ENCODE peak calls at places on chromosomes 16 and 17, in eight cellular contexts. One of them, this sample, is unnamed.

GRCh38 chr17:42578282-42578869 is 847 bp upstream of the PSMC3IP start:
- DNase-seq in HFFc6: peak
- DNase-seq in pancreas: peak
- DNase-seq in NCI-H1092: peak
- DNase-seq in H7: peak
- DNase-seq in mesendoderm: peak
- DNase-seq in skeletal muscle cell: peak
- DNase-seq in Daoy: peak
- DNase-seq in this sample: no peak

GRCh38 chr16:69057400-69058378 is 47.8 kb upstream of the HAS3 start:
- DNase-seq in HFFc6: peak
- DNase-seq in pancreas: peak
- DNase-seq in NCI-H1092: peak
- DNase-seq in H7: no peak
- DNase-seq in mesendoderm: no peak
- DNase-seq in skeletal muscle cell: peak
- DNase-seq in Daoy: peak
- DNase-seq in this sample: no peak

GRCh38 chr16:6852643-6853042 is 480.0 kb upstream of the RBFOX1 start:
- DNase-seq in HFFc6: no peak
- DNase-seq in pancreas: no peak
- DNase-seq in NCI-H1092: no peak
- DNase-seq in H7: no peak
- DNase-seq in mesendoderm: no peak
- DNase-seq in skeletal muscle cell: no peak
- DNase-seq in Daoy: no peak
- DNase-seq in this sample: no peak

GRCh38 chr17:68732301-68732749 is 131.2 kb upstream of the FAM20A start:
- DNase-seq in HFFc6: no peak
- DNase-seq in pancreas: no peak
- DNase-seq in NCI-H1092: no peak
- DNase-seq in H7: no peak
- DNase-seq in mesendoderm: peak
- DNase-seq in skeletal muscle cell: no peak
- DNase-seq in Daoy: peak
- DNase-seq in this sample: no peak

GRCh38 chr17:47732399-47733046 is 513 bp upstream of the TBX21 start:
- DNase-seq in HFFc6: no peak
- DNase-seq in pancreas: no peak
- DNase-seq in NCI-H1092: no peak
- DNase-seq in H7: peak
- DNase-seq in mesendoderm: peak
- DNase-seq in skeletal muscle cell: no peak
- DNase-seq in Daoy: no peak
- DNase-seq in this sample: no peak

GRCh38 chr16:27315333-27316037 is 1.7 kb downstream of the IL4R start:
- DNase-seq in HFFc6: peak
- DNase-seq in pancreas: peak
- DNase-seq in NCI-H1092: no peak
- DNase-seq in H7: peak
- DNase-seq in mesendoderm: peak
- DNase-seq in skeletal muscle cell: no peak
- DNase-seq in Daoy: peak
- DNase-seq in this sample: no peak

GRCh38 chr17:28317965-28318758 is 838 bp upstream of the TMEM97 start:
- DNase-seq in HFFc6: no peak
- DNase-seq in pancreas: peak
- DNase-seq in NCI-H1092: no peak
- DNase-seq in H7: peak
- DNase-seq in mesendoderm: peak
- DNase-seq in skeletal muscle cell: no peak
- DNase-seq in Daoy: peak
- DNase-seq in this sample: no peak

GRCh38 chr16:19062706-19063105 is 4.7 kb upstream of the COQ7 start:
- DNase-seq in HFFc6: no peak
- DNase-seq in pancreas: no peak
- DNase-seq in NCI-H1092: no peak
- DNase-seq in H7: no peak
- DNase-seq in mesendoderm: no peak
- DNase-seq in skeletal muscle cell: no peak
- DNase-seq in Daoy: no peak
- DNase-seq in this sample: no peak

GRCh38 chr17:78933959-78934568 is 8.9 kb upstream of the TIMP2 start:
- DNase-seq in HFFc6: peak
- DNase-seq in pancreas: peak
- DNase-seq in NCI-H1092: peak
- DNase-seq in H7: peak
- DNase-seq in mesendoderm: peak
- DNase-seq in skeletal muscle cell: peak
- DNase-seq in Daoy: peak
- DNase-seq in this sample: peak

GRCh38 chr16:52095466-52095865 is 451.5 kb downstream of the TOX3 start:
- DNase-seq in HFFc6: no peak
- DNase-seq in pancreas: no peak
- DNase-seq in NCI-H1092: no peak
- DNase-seq in H7: no peak
- DNase-seq in mesendoderm: no peak
- DNase-seq in skeletal muscle cell: no peak
- DNase-seq in Daoy: no peak
- DNase-seq in this sample: no peak

GRCh38 chr17:35244345-35245195 is 1.7 kb downstream of the SLFN5 start:
- DNase-seq in HFFc6: peak
- DNase-seq in pancreas: peak
- DNase-seq in NCI-H1092: no peak
- DNase-seq in H7: peak
- DNase-seq in mesendoderm: peak
- DNase-seq in skeletal muscle cell: peak
- DNase-seq in Daoy: peak
- DNase-seq in this sample: peak

GRCh38 chr17:61139219-61139618 is 260.4 kb upstream of the TBX2 start:
- DNase-seq in HFFc6: peak
- DNase-seq in pancreas: no peak
- DNase-seq in NCI-H1092: no peak
- DNase-seq in H7: no peak
- DNase-seq in mesendoderm: no peak
- DNase-seq in skeletal muscle cell: peak
- DNase-seq in Daoy: peak
- DNase-seq in this sample: peak

GRCh38 chr16:89506791-89507191 is 1.4 kb upstream of the SPG7 start:
- DNase-seq in HFFc6: no peak
- DNase-seq in pancreas: no peak
- DNase-seq in NCI-H1092: no peak
- DNase-seq in H7: peak
- DNase-seq in mesendoderm: no peak
- DNase-seq in skeletal muscle cell: no peak
- DNase-seq in Daoy: no peak
- DNase-seq in this sample: no peak

GRCh38 chr17:77155125-77155524 is 14.4 kb downstream of the SEC14L1 start:
- DNase-seq in HFFc6: no peak
- DNase-seq in pancreas: no peak
- DNase-seq in NCI-H1092: no peak
- DNase-seq in H7: no peak
- DNase-seq in mesendoderm: no peak
- DNase-seq in skeletal muscle cell: no peak
- DNase-seq in Daoy: no peak
- DNase-seq in this sample: no peak

GRCh38 chr16:3007059-3007956 is 5.4 kb upstream of the CLDN9 start:
- DNase-seq in HFFc6: no peak
- DNase-seq in pancreas: peak
- DNase-seq in NCI-H1092: no peak
- DNase-seq in H7: peak
- DNase-seq in mesendoderm: peak
- DNase-seq in skeletal muscle cell: no peak
- DNase-seq in Daoy: no peak
- DNase-seq in this sample: no peak

This sample was measured in non-pigmented ciliary epithelial cell.